ENCODE peak calls at places on chromosome 16, in ten cellular contexts. N, L, O, V, P, T, E, Y, Q and D are unnamed samples.
A peak's percentile ranks its signal among the peaks of the same experiment; 100 is the strongest.

GRCh38 chr16:48321307-48322036 is 63.7 kb downstream of the SIAH1 start:
- DNase-seq in N (no peak), L (no peak), O (no peak), V (no peak), P (no peak), T (no peak), E (no peak), Y (no peak), Q (no peak), D (no peak)

GRCh38 chr16:1036121-1036520 is 36.4 kb upstream of the SSTR5 start:
- DNase-seq in N (no peak), L (no peak), O (no peak), V (no peak), P (no peak), T (no peak), E (no peak), Y (no peak), Q (no peak), D (no peak)

GRCh38 chr16:53515259-53515658 is 12.2 kb upstream of the AKTIP start:
- DNase-seq in N (no peak), L (no peak), O (no peak), V (no peak), P (no peak), T (no peak), E (no peak), Y (no peak), Q (no peak), D (no peak)

GRCh38 chr16:79754081-79754872 is 153.7 kb upstream of the MAF start:
- DNase-seq in N (no peak), L (no peak), O (no peak), V (no peak), P (no peak), T (no peak), E (no peak), Y (no peak), Q (no peak), D (no peak)

GRCh38 chr16:84709609-84710008 is 9.8 kb downstream of the USP10 start:
- DNase-seq in N (no peak), L (no peak), O (no peak), V (no peak), P (no peak), T (no peak), E (no peak), Y (no peak), Q (no peak), D (no peak)

GRCh38 chr16:72983728-72984350 is 64.1 kb downstream of the ZFHX3 start:
- DNase-seq in N (no peak), L (no peak), O (no peak), V (no peak), P (no peak), T (no peak), E (no peak), Y (no peak), Q (no peak), D (no peak)

GRCh38 chr16:13997933-13998332 is 73.2 kb upstream of the MRTFB start:
- DNase-seq in N (no peak), L (no peak), O (no peak), V (peak; percentile 92), P (no peak), T (no peak), E (peak; percentile 24), Y (no peak), Q (no peak), D (no peak)

GRCh38 chr16:50696575-50697420 is 3.4 kb downstream of the NOD2 start:
- DNase-seq in N (peak; percentile 81), L (no peak), O (no peak), V (no peak), P (no peak), T (no peak), E (peak; percentile 85), Y (no peak), Q (peak; percentile 94), D (peak; percentile 35)

GRCh38 chr16:88063201-88063773 is 112.1 kb downstream of the BANP start:
- DNase-seq in N (peak; percentile 44), L (no peak), O (no peak), V (no peak), P (no peak), T (no peak), E (no peak), Y (no peak), Q (peak; percentile 18), D (no peak)

GRCh38 chr16:23156946-23157460 is 7.8 kb upstream of the USP31 start:
- DNase-seq in N (no peak), L (no peak), O (no peak), V (peak; percentile 18), P (no peak), T (no peak), E (no peak), Y (no peak), Q (no peak), D (no peak)

GRCh38 chr16:75113541-75114121 is 2.9 kb downstream of the LDHD start:
- DNase-seq in N (no peak), L (no peak), O (no peak), V (no peak), P (no peak), T (no peak), E (no peak), Y (no peak), Q (no peak), D (no peak)

GRCh38 chr16:64782484-64782883 is 339.4 kb downstream of the CDH11 start:
- DNase-seq in N (no peak), L (no peak), O (no peak), V (no peak), P (no peak), T (no peak), E (no peak), Y (no peak), Q (no peak), D (no peak)
- H3K9me3 ChIP-seq in N (peaks cover under 1% of the 10 kb centered on the region), L (no peaks in the 10 kb centered on the region), O (no peaks in the 10 kb centered on the region), V (no peaks in the 10 kb centered on the region), P (no peaks in the 10 kb centered on the region), T (no peaks in the 10 kb centered on the region), E (no peaks in the 10 kb centered on the region), Y (no peaks in the 10 kb centered on the region), Q (no peaks in the 10 kb centered on the region), D (no peaks in the 10 kb centered on the region)

GRCh38 chr16:35149550-35149949 is 1690.1 kb downstream of the TP53TG3F start:
- DNase-seq in N (no peak), L (no peak), O (no peak), V (no peak), P (no peak), T (no peak), E (no peak), Y (no peak), Q (no peak), D (no peak)

GRCh38 chr16:35154627-35155026 is 1695.2 kb downstream of the TP53TG3F start:
- DNase-seq in N (no peak), L (no peak), O (no peak), V (no peak), P (no peak), T (no peak), E (no peak), Y (no peak), Q (no peak), D (no peak)

GRCh38 chr16:35148748-35149147 is 1689.3 kb downstream of the TP53TG3F start:
- DNase-seq in N (no peak), L (no peak), O (no peak), V (no peak), P (no peak), T (no peak), E (no peak), Y (no peak), Q (no peak), D (no peak)

GRCh38 chr16:35150805-35151312 is 1691.4 kb downstream of the TP53TG3F start:
- DNase-seq in N (no peak), L (no peak), O (no peak), V (no peak), P (no peak), T (no peak), E (no peak), Y (no peak), Q (no peak), D (no peak)

GRCh38 chr16:35152067-35152627 is 1692.7 kb downstream of the TP53TG3F start:
- DNase-seq in N (no peak), L (no peak), O (no peak), V (no peak), P (no peak), T (no peak), E (no peak), Y (no peak), Q (no peak), D (no peak)
- H3K9me3 ChIP-seq in N (peaks cover 9% of the 10 kb centered on the region), L (peaks cover 5% of the 10 kb centered on the region), O (peaks cover 2% of the 10 kb centered on the region), V (peaks cover 7% of the 10 kb centered on the region), P (peaks cover 31% of the 10 kb centered on the region), T (peaks cover 87% of the 10 kb centered on the region), E (no peaks in the 10 kb centered on the region), Y (no peaks in the 10 kb centered on the region), Q (no peaks in the 10 kb centered on the region), D (no peaks in the 10 kb centered on the region)

GRCh38 chr16:35305476-35305875 is 1846.1 kb downstream of the TP53TG3F start:
- DNase-seq in N (no peak), L (no peak), O (no peak), V (no peak), P (no peak), T (no peak), E (no peak), Y (no peak), Q (no peak), D (no peak)

GRCh38 chr16:35302859-35303258 is 1843.4 kb downstream of the TP53TG3F start:
- DNase-seq in N (no peak), L (no peak), O (no peak), V (no peak), P (no peak), T (no peak), E (no peak), Y (no peak), Q (no peak), D (no peak)

GRCh38 chr16:35310999-35311398 is 1851.6 kb downstream of the TP53TG3F start:
- DNase-seq in N (no peak), L (no peak), O (no peak), V (no peak), P (no peak), T (no peak), E (no peak), Y (no peak), Q (no peak), D (no peak)

GRCh38 chr16:35308674-35309073 is 1849.3 kb downstream of the TP53TG3F start:
- DNase-seq in N (no peak), L (no peak), O (no peak), V (no peak), P (no peak), T (no peak), E (no peak), Y (no peak), Q (no peak), D (no peak)

GRCh38 chr16:35306915-35307314 is 1847.5 kb downstream of the TP53TG3F start:
- DNase-seq in N (no peak), L (no peak), O (no peak), V (no peak), P (no peak), T (no peak), E (no peak), Y (no peak), Q (no peak), D (no peak)
- H3K9me3 ChIP-seq in N (no peaks in the 10 kb centered on the region), L (no peaks in the 10 kb centered on the region), O (no peaks in the 10 kb centered on the region), V (no peaks in the 10 kb centered on the region), P (peaks cover 11% of the 10 kb centered on the region), T (peaks cover 99% of the 10 kb centered on the region), E (no peaks in the 10 kb centered on the region), Y (no peaks in the 10 kb centered on the region), Q (no peaks in the 10 kb centered on the region), D (peaks cover 5% of the 10 kb centered on the region)

DNA sequence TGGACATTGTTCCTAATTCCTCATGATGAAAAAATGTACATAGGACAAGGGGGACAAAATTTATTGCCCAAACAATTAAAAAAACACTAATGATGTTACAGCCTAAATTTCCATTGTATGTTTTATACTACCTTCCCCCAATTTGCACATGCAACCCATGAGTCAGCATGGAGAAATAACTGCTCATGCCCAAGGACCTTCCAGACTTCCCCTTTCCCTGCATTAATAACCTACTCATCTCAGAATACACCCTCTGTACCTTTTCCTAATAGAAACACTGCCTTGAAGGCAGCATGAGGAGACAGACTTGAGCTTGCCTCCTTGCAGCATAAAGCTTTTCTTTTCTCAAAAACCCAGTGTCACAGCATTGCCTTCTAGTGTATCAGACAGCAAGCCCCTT is 2402.8 kb downstream of the TP53TG3F start:
- DNase-seq in N (no peak), L (no peak), O (no peak), V (no peak), P (no peak), T (no peak), E (no peak), Y (no peak), Q (no peak), D (no peak)
- H3K9me3 ChIP-seq in N (peaks cover 17% of the 10 kb centered on the region), L (no peaks in the 10 kb centered on the region), O (no peaks in the 10 kb centered on the region), V (peaks cover 14% of the 10 kb centered on the region), P (peaks cover 16% of the 10 kb centered on the region), T (peaks cover 67% of the 10 kb centered on the region), E (no peaks in the 10 kb centered on the region), Y (no peaks in the 10 kb centered on the region), Q (no peaks in the 10 kb centered on the region), D (no peaks in the 10 kb centered on the region)